ENCODE peak calls at places on chromosomes 2 and 18, in seven cellular contexts. T is IMR-90, B is H9, Y is H1, Q is mesendoderm, P is neuronal stem cell, H is mesenchymal stem cell. W is an unnamed sample.

GRCh38 chr2:102033028-102033749 is 41.4 kb downstream of the IL1R2 start:
- DNase-seq in Y (no peak), T (peak), B (no peak), Q (peak), P (no peak), H (peak), W (peak)

GRCh38 chr2:189587771-189588170 is 7.2 kb upstream of the SLC40A1 start:
- DNase-seq in T (no peak), B (no peak), H (no peak), Q (no peak), Y (no peak), P (no peak), W (no peak)

GRCh38 chr2:11175293-11175795 is 20.1 kb downstream of the SLC66A3 start:
- DNase-seq in H (peak), P (no peak), B (no peak), Y (no peak), Q (no peak), T (peak), W (no peak)

GRCh38 chr2:215622836-215623235 is 187.0 kb upstream of the FN1 start:
- DNase-seq in B (no peak), H (no peak), P (no peak), Q (no peak), T (peak), Y (no peak), W (no peak)

GRCh38 chr2:108905906-108906305 is 83.1 kb downstream of the EDAR start:
- DNase-seq in T (no peak), Y (peak), Q (no peak), P (no peak), B (no peak), H (no peak), W (no peak)

GRCh38 chr2:76978064-76978463 is 544.1 kb downstream of the LRRTM4 start:
- DNase-seq in P (no peak), T (no peak), Y (no peak), B (no peak), H (peak), Q (no peak), W (no peak)

GRCh38 chr2:214895469-214895868 is 86.0 kb upstream of the BARD1 start:
- DNase-seq in P (no peak), Q (no peak), B (no peak), Y (no peak), H (no peak), T (no peak), W (no peak)

GRCh38 chr2:120763516-120763915 is 27.8 kb downstream of the GLI2 start:
- DNase-seq in B (peak), H (peak), Q (no peak), Y (no peak), P (no peak), T (no peak), W (no peak)

GRCh38 chr2:135162377-135162776 is 110.3 kb downstream of the RAB3GAP1 start:
- DNase-seq in Q (no peak), T (no peak), H (no peak), Y (no peak), B (no peak), P (no peak), W (peak)

GRCh38 chr2:228048838-228049490 is 132.5 kb downstream of the SPHKAP start:
- DNase-seq in Y (no peak), Q (peak), B (peak), H (peak), P (peak), T (peak), W (peak)

GRCh38 chr2:185919155-185919554 is 180.6 kb downstream of the FSIP2 start:
- DNase-seq in T (no peak), H (no peak), B (no peak), Y (no peak), Q (no peak), P (no peak), W (no peak)
- H2BK5ac ChIP-seq in T (no peak), H (no peak), B (no peak), Y (no peak), Q (no peak), P (no peak), W (no peak)

GRCh38 chr2:152241956-152242355 is 66.4 kb upstream of the STAM2 start:
- DNase-seq in T (no peak), H (no peak), P (no peak), Q (no peak), Y (no peak), B (no peak), W (peak)
- H2BK5ac ChIP-seq in T (no peak), H (no peak), P (no peak), Q (no peak), Y (no peak), B (no peak), W (no peak)

DNA sequence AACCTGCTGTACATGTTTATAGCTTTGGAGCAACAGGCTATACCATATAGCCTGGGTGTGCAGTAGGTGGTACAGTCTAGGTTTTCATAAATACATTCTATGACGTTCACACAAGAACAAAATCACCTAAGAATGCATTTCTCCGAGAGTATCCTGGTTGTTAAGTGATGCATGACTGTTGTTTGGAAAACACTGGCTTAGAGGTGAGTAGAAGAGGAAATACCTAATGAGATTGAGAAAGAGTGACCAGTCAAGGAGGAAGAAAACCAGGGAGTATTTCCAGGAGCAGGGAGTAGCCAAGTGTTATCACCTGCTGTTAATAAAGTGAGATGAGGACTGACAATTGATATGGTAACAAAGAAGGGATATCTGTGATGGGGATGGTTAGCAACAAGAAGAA is 2.9 kb upstream of the ZNF892 start:
- DNase-seq in Q (no peak), B (no peak), P (no peak), H (no peak), T (no peak), Y (no peak), W (no peak)
- H2BK5ac ChIP-seq in Q (no peak), B (no peak), P (no peak), H (no peak), T (no peak), Y (no peak), W (no peak)

GRCh38 chr2:25597881-25598280 is 75.5 kb downstream of the DTNB start:
- DNase-seq in B (no peak), T (no peak), Y (no peak), P (no peak), H (no peak), Q (peak), W (peak)
- H2BK5ac ChIP-seq in B (no peak), T (no peak), Y (no peak), P (no peak), H (no peak), Q (no peak), W (no peak)

DNA sequence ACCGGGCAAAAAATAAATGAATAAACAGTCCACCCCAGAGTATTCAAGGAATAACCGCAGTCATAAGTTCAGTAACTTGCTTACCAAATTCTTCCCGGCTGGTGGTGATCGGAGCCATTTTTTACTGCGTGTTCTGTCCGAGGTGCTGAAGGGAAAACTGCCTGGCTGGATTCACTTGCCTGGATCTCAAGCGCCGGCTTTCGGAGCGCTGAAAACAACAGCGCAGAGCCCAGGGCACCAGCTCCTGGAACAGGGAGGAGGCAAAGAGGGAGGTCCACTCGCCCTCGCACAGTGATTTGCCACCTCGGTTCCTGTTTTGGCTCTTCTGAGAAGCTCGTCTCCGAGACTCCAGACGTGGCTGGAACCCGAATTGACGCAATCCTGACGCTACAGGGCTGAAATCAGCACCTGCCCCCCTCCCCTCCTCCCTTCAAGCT is at the start of gene SYT4:
- DNase-seq in Q (peak), P (peak), Y (peak), H (peak), B (peak), T (peak), W (peak)
- H2BK5ac ChIP-seq in Q (no peak), P (no peak), Y (peak), H (no peak), B (no peak), T (no peak), W (no peak)

GRCh38 chr2:117603569-117603968 is 210.9 kb upstream of the DDX18 start:
- DNase-seq in T (no peak), Q (no peak), H (no peak), P (peak), Y (no peak), B (no peak), W (no peak)

GRCh38 chr2:117613101-117613500 is 201.4 kb upstream of the DDX18 start:
- DNase-seq in T (no peak), B (no peak), Y (no peak), Q (no peak), P (no peak), H (no peak), W (no peak)

DNA sequence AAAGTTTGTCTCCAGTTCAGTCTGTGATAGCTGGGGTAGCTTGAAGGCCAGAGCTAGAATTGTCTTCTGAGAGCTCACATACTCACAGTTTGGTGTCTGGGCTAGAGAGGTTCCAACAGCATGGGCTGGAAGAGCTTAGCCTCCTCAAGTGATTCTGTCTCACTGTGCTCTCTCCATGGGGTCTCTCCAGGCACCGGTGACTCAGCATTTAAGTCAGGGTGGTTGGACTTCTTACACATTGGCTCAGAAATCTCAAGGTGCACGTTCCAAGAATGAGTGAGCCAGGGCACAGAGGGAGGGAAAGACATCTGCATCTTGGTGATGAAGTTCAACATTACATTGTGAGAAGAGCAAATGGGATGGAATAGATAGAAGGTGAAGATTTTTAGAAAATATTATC is 207.3 kb upstream of the DDX18 start:
- DNase-seq in T (no peak), Q (no peak), Y (no peak), H (no peak), B (no peak), P (no peak), W (no peak)
- H2BK5ac ChIP-seq in T (no peak), Q (no peak), Y (no peak), H (no peak), B (no peak), P (no peak), W (no peak)

W was measured in trophoblast cell.